ENCODE peak calls at places on chromosome 4, in five cellular contexts. W, H, E, F and S are unnamed samples.

GRCh38 chr4:16083217-16084191 is at the start of gene PROM1:
- DNase-seq in W (peak), H (peak), E (no peak), F (peak), S (peak)

GRCh38 chr4:158586881-158587280 is 65.2 kb downstream of the RXFP1 start:
- DNase-seq in W (no peak), H (no peak), E (no peak), F (no peak), S (no peak)

GRCh38 chr4:128177376-128177959 is 110.1 kb downstream of the PGRMC2 start:
- DNase-seq in W (no peak), H (no peak), E (no peak), F (peak), S (no peak)

GRCh38 chr4:148060264-148061138 is 328.6 kb downstream of the ARHGAP10 start:
- DNase-seq in W (no peak), H (no peak), E (no peak), F (no peak), S (no peak)

GRCh38 chr4:118867311-118868067 is 21.2 kb upstream of the SYNPO2 start:
- DNase-seq in W (no peak), H (no peak), E (no peak), F (no peak), S (no peak)

GRCh38 chr4:91963489-91963888 is 340.3 kb upstream of the GRID2 start:
- DNase-seq in W (no peak), H (no peak), E (peak), F (no peak), S (no peak)

GRCh38 chr4:155906554-155907247 is 3.2 kb downstream of the TDO2 start:
- DNase-seq in W (no peak), H (no peak), E (peak), F (no peak), S (no peak)

GRCh38 chr4:72110886-72111285 is 79.1 kb downstream of the NPFFR2 start:
- DNase-seq in W (no peak), H (no peak), E (peak), F (peak), S (no peak)

GRCh38 chr4:152073738-152074137 is 312.9 kb upstream of the GATB start:
- DNase-seq in W (no peak), H (no peak), E (no peak), F (peak), S (no peak)

GRCh38 chr4:10982305-10982704 is 297.7 kb upstream of the CLNK start:
- DNase-seq in W (peak), H (peak), E (no peak), F (no peak), S (no peak)

GRCh38 chr4:94015956-94016355 is 187.4 kb downstream of the ATOH1 start:
- DNase-seq in W (no peak), H (no peak), E (no peak), F (peak), S (no peak)

GRCh38 chr4:2412534-2412884 is 5.9 kb downstream of the ZFYVE28 start:
- DNase-seq in W (no peak), H (no peak), E (no peak), F (no peak), S (no peak)

GRCh38 chr4:38396845-38397547 is 267.0 kb upstream of the KLF3 start:
- DNase-seq in W (no peak), H (no peak), E (no peak), F (no peak), S (no peak)

GRCh38 chr4:38615847-38616246 is 48.2 kb upstream of the KLF3 start:
- DNase-seq in W (no peak), H (peak), E (no peak), F (no peak), S (no peak)

GRCh38 chr4:78689224-78689623 is 86.9 kb upstream of the BMP2K start:
- DNase-seq in W (no peak), H (no peak), E (no peak), F (peak), S (no peak)

GRCh38 chr4:106423791-106424190 is 55.2 kb upstream of the GIMD1 start:
- DNase-seq in W (no peak), H (no peak), E (no peak), F (no peak), S (no peak)

GRCh38 chr4:183828125-183828524 is 77.0 kb upstream of the STOX2 start:
- DNase-seq in W (no peak), H (no peak), E (no peak), F (no peak), S (no peak)

GRCh38 chr4:79682801-79683217 is 274.8 kb upstream of the GK2 start:
- DNase-seq in W (no peak), H (no peak), E (no peak), F (no peak), S (no peak)

GRCh38 chr4:86048426-86048825 is 311.4 kb downstream of the MAPK10 start:
- DNase-seq in W (no peak), H (no peak), E (no peak), F (no peak), S (no peak)

GRCh38 chr4:120509719-120510118 is 412.8 kb downstream of the PRDM5 start:
- DNase-seq in W (no peak), H (no peak), E (no peak), F (no peak), S (no peak)

GRCh38 chr4:127410644-127411043 is 222.1 kb upstream of the INTU start:
- DNase-seq in W (no peak), H (no peak), E (no peak), F (no peak), S (no peak)

GRCh38 chr4:82542642-82543041 is 19.1 kb downstream of the TMEM150C start:
- DNase-seq in W (no peak), H (no peak), E (no peak), F (no peak), S (no peak)

GRCh38 chr4:187286536-187286935 is 562.9 kb upstream of the FAT1 start:
- DNase-seq in W (no peak), H (no peak), E (peak), F (peak), S (no peak)

GRCh38 chr4:29310252-29310651 is 1409.9 kb upstream of the PCDH7 start:
- DNase-seq in W (no peak), H (no peak), E (no peak), F (no peak), S (no peak)

GRCh38 chr4:1474126-1475090 is 68.2 kb upstream of the NKX1-1 start:
- DNase-seq in W (no peak), H (no peak), E (no peak), F (no peak), S (no peak)

GRCh38 chr4:24657768-24658617 is 73.6 kb upstream of the DHX15 start:
- DNase-seq in W (no peak), H (no peak), E (peak), F (peak), S (no peak)

GRCh38 chr4:97235516-97235915 is 907.8 kb downstream of the STPG2 start:
- DNase-seq in W (peak), H (no peak), E (no peak), F (no peak), S (peak)

GRCh38 chr4:170652571-170652970 is 562.8 kb upstream of the AADAT start:
- DNase-seq in W (no peak), H (no peak), E (peak), F (peak), S (no peak)

GRCh38 chr4:154677923-154678322 is 65.5 kb upstream of the FGG start:
- DNase-seq in W (no peak), H (no peak), E (no peak), F (no peak), S (no peak)

GRCh38 chr4:154677300-154677699 is 64.8 kb upstream of the FGG start:
- DNase-seq in W (no peak), H (no peak), E (no peak), F (no peak), S (no peak)
- H2BK12ac ChIP-seq in W (no peak), H (no peak), E (no peak), F (no peak), S (no peak)

GRCh38 chr4:139898293-139898692 is 232.7 kb downstream of the MGST2 start:
- DNase-seq in W (no peak), H (no peak), E (no peak), F (no peak), S (no peak)

GRCh38 chr4:139900964-139901376 is 235.4 kb downstream of the MGST2 start:
- DNase-seq in W (no peak), H (no peak), E (no peak), F (no peak), S (no peak)

GRCh38 chr4:139901516-139902327 is 236.1 kb downstream of the MGST2 start:
- DNase-seq in W (no peak), H (no peak), E (peak), F (no peak), S (no peak)

GRCh38 chr4:139896242-139896752 is 230.7 kb downstream of the MGST2 start:
- DNase-seq in W (no peak), H (no peak), E (no peak), F (no peak), S (no peak)

GRCh38 chr4:139899346-139899745 is 233.7 kb downstream of the MGST2 start:
- DNase-seq in W (no peak), H (no peak), E (no peak), F (no peak), S (no peak)
- H2BK12ac ChIP-seq in W (no peak), H (no peak), E (no peak), F (no peak), S (no peak)

DNA sequence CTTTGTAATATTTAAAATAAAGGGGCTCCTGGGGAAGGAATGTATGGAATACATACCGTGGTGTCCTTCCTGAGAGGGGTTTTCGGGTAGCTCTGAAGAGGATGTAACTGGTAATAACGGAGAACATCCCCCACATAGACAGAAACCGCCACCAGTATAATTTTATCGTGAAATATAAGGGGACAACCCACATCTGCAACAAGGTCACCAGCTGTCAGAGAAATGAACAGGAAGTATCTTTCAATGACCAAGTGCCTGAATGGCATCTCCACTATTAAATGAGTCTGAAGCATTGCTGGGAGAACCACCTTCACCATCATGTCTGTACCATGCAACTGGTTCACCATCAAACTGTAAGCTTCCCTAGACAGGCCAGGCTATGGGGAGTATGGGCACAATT is 31.7 kb downstream of the RNF175 start:
- DNase-seq in W (no peak), H (no peak), E (no peak), F (no peak), S (no peak)
- H2BK12ac ChIP-seq in W (no peak), H (no peak), E (no peak), F (no peak), S (no peak)

DNA sequence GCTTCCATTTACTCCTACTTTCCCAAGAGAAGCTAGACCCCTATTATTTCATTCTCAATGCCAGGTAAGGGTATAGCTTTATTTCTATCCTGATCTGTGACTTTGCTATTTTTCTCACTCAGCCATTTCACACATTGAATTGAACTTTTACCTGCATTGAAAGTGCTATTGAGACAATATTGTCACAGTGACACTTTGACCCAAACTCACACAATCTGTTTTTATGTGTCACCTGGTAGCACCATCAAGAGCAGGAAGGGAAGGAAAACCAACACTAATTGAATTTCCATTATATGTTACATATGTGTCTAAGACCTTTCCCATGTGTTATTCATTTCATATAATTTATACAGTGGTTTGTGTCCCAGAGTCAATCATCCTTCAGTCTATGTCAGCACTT is 44.1 kb upstream of the PRKG2 start:
- DNase-seq in W (no peak), H (no peak), E (no peak), F (no peak), S (no peak)
- H2BK12ac ChIP-seq in W (no peak), H (no peak), E (no peak), F (no peak), S (no peak)

DNA sequence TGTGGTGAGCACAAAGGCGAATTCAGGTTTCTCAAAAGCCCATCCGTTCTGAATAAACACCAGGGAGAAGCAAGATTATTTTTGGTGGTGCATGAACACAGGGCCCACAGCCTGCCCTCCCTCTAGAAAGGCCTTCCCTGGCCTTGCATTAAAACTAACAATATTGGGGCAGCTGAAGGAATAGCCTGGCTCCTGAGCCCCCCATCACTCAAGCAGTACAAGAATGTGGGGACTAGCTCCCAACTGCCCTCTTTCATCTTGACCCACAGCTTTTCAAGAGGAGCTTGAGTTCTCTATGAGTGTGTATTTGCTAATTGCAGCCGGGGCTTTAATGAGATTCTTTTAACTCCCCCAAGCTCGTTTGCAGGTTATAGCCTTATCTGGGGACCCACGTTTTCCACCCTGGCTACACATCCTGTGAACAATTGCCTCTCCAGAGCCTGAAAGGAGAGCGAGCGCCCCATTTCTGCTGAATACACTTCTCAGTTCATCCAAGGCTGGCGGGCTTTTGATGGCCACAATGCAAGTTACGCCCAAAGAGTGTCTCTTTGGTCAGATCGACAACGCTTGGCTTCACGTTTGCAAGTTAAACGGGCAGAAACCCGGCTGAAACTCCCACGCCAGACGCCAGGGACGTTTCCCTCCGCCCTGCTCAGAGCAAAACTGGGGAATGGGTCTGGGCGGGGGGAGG is 4.7 kb upstream of the GSX2 start:
- DNase-seq in W (peak), H (no peak), E (no peak), F (no peak), S (no peak)
- H2BK12ac ChIP-seq in W (no peak), H (peak), E (no peak), F (peak), S (no peak)

DNA sequence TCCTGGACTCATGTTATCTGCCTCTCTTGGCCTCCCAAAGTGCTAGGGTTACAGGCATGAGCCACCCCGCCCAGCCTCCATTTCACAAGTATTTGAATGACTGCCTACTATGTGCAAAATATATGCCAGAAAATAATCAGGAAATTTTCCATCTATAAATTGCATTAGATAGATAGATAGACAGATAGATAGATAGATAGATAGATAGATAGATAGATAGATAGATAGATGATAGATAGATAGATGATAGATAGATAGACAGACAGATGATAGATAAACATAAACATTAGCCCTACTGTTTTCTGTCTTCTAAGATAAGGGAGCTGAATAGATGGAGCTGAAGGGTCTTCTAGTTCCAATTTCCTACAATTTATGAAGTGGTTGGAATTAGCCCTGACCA is 87.4 kb upstream of the TRIM2 start:
- DNase-seq in W (no peak), H (no peak), E (no peak), F (no peak), S (no peak)
- H2BK12ac ChIP-seq in W (no peak), H (no peak), E (no peak), F (no peak), S (no peak)